ENCODE peak calls at places on chromosomes 2 and 18, in nine cellular contexts. G is CD8-positive, alpha-beta T cell; H is right cardiac atrium; K is lung; Q is heart right ventricle; V is GM23248; U is fibroblast of lung; W is kidney; Y is dorsolateral prefrontal cortex. F is an unnamed sample.

GRCh38 chr2:67054725-67055124 is 342.4 kb upstream of the ETAA1 start:
- DNase-seq in G (no peak), H (no peak), K (no peak), Q (no peak), V (no peak), U (no peak), W (no peak), Y (no peak), F (no peak)

GRCh38 chr2:240922982-240923537 is 16.9 kb downstream of the CROCC2 start:
- DNase-seq in G (no peak), H (peak), K (no peak), Q (peak), V (no peak), U (peak), W (peak), Y (no peak), F (no peak)

GRCh38 chr2:10963155-10963554 is 51.4 kb downstream of the KCNF1 start:
- DNase-seq in G (no peak), H (no peak), K (no peak), Q (no peak), V (peak), U (peak), W (no peak), Y (no peak), F (peak)

GRCh38 chr18:12597775-12598174 is 60.1 kb downstream of the SPIRE1 start:
- DNase-seq in G (no peak), H (peak), K (peak), Q (peak), V (peak), U (peak), W (peak), Y (no peak), F (no peak)

GRCh38 chr2:68319397-68320117 is at the start of gene CNRIP1:
- DNase-seq in G (no peak), H (peak), K (peak), Q (peak), V (peak), U (peak), W (peak), Y (peak), F (peak)

GRCh38 chr2:26585966-26586365 is 55.2 kb downstream of the CIB4 start:
- DNase-seq in G (no peak), H (no peak), K (no peak), Q (no peak), V (no peak), U (no peak), W (no peak), Y (peak), F (no peak)

GRCh38 chr18:57027190-57027708 is 119.6 kb upstream of the BOD1L2 start:
- DNase-seq in G (no peak), H (no peak), K (no peak), Q (no peak), V (no peak), U (no peak), W (no peak), Y (no peak), F (no peak)

GRCh38 chr2:231877533-231878456 is 48.4 kb downstream of the NPPC start:
- DNase-seq in G (no peak), H (no peak), K (no peak), Q (no peak), V (no peak), U (peak), W (no peak), Y (no peak), F (no peak)

GRCh38 chr2:14348247-14348646 is 284.3 kb upstream of the LRATD1 start:
- DNase-seq in G (no peak), H (no peak), K (no peak), Q (no peak), V (peak), U (no peak), W (no peak), Y (peak), F (no peak)

GRCh38 chr18:51255694-51256093 is 58.2 kb upstream of the MEX3C start:
- DNase-seq in G (no peak), H (no peak), K (no peak), Q (no peak), V (peak), U (no peak), W (no peak), Y (no peak), F (no peak)

GRCh38 chr18:62339106-62339988 is 14.2 kb downstream of the TNFRSF11A start:
- DNase-seq in G (no peak), H (no peak), K (no peak), Q (no peak), V (peak), U (peak), W (no peak), Y (no peak), F (no peak)

GRCh38 chr2:235568431-235568830 is 74.6 kb downstream of the AGAP1 start:
- DNase-seq in G (no peak), H (no peak), K (no peak), Q (no peak), V (no peak), U (no peak), W (peak), Y (no peak), F (peak)

GRCh38 chr18:23283933-23284430 is 148.7 kb downstream of the CABLES1 start:
- DNase-seq in G (no peak), H (no peak), K (no peak), Q (no peak), V (peak), U (peak), W (no peak), Y (no peak), F (no peak)

GRCh38 chr2:31286961-31287550 is 53.1 kb downstream of the EHD3 start:
- DNase-seq in G (no peak), H (no peak), K (no peak), Q (no peak), V (peak), U (peak), W (no peak), Y (no peak), F (no peak)

GRCh38 chr2:142841788-142842187 is 35.7 kb upstream of the KYNU start:
- DNase-seq in G (no peak), H (no peak), K (no peak), Q (no peak), V (no peak), U (peak), W (no peak), Y (no peak), F (no peak)

GRCh38 chr2:62473428-62473827 is 32.6 kb downstream of the TMEM17 start:
- DNase-seq in G (no peak), H (no peak), K (no peak), Q (no peak), V (no peak), U (no peak), W (no peak), Y (no peak), F (no peak)

GRCh38 chr2:71974846-71975245 is 172.8 kb downstream of the CYP26B1 start:
- DNase-seq in G (no peak), H (no peak), K (no peak), Q (no peak), V (peak), U (peak), W (no peak), Y (no peak), F (no peak)

GRCh38 chr2:169106563-169107545 is 37.5 kb downstream of the DHRS9 start:
- DNase-seq in G (no peak), H (no peak), K (no peak), Q (no peak), V (no peak), U (no peak), W (no peak), Y (no peak), F (no peak)

GRCh38 chr18:3973191-3973590 is 481.9 kb downstream of the DLGAP1 start:
- DNase-seq in G (no peak), H (no peak), K (no peak), Q (no peak), V (peak), U (no peak), W (no peak), Y (no peak), F (no peak)

GRCh38 chr2:11687736-11688135 is 17.7 kb upstream of the NTSR2 start:
- DNase-seq in G (no peak), H (peak), K (no peak), Q (no peak), V (no peak), U (no peak), W (no peak), Y (peak), F (no peak)

GRCh38 chr2:175973373-175973772 is 28.7 kb downstream of the LNPK start:
- DNase-seq in G (no peak), H (no peak), K (no peak), Q (no peak), V (no peak), U (no peak), W (no peak), Y (no peak), F (no peak)

GRCh38 chr2:69095246-69095645 is 82.3 kb downstream of the ANTXR1 start:
- DNase-seq in G (no peak), H (no peak), K (no peak), Q (peak), V (peak), U (peak), W (no peak), Y (no peak), F (no peak)

GRCh38 chr2:149169653-149170052 is 131.2 kb downstream of the LYPD6B start:
- DNase-seq in G (no peak), H (no peak), K (peak), Q (no peak), V (peak), U (peak), W (no peak), Y (no peak), F (no peak)

GRCh38 chr18:8982416-8983183 is 119.9 kb upstream of the NDUFV2 start:
- DNase-seq in G (no peak), H (no peak), K (peak), Q (peak), V (peak), U (peak), W (no peak), Y (no peak), F (peak)

GRCh38 chr18:51988277-51988676 is 351.7 kb upstream of the DCC start:
- DNase-seq in G (no peak), H (no peak), K (no peak), Q (no peak), V (no peak), U (no peak), W (no peak), Y (no peak), F (no peak)

GRCh38 chr2:27680571-27680970 is 16.9 kb downstream of the SLC4A1AP start:
- DNase-seq in G (no peak), H (no peak), K (no peak), Q (no peak), V (no peak), U (no peak), W (no peak), Y (no peak), F (no peak)

GRCh38 chr2:70472256-70472905 is 81.2 kb downstream of the TGFA start:
- DNase-seq in G (no peak), H (no peak), K (no peak), Q (no peak), V (no peak), U (no peak), W (no peak), Y (no peak), F (peak)

GRCh38 chr2:45872211-45872610 is 220.7 kb downstream of the PRKCE start:
- DNase-seq in G (no peak), H (no peak), K (no peak), Q (no peak), V (peak), U (peak), W (no peak), Y (no peak), F (no peak)

GRCh38 chr2:231355802-231356473 is 39.6 kb upstream of the B3GNT7 start:
- DNase-seq in G (no peak), H (no peak), K (no peak), Q (no peak), V (no peak), U (no peak), W (peak), Y (peak), F (no peak)

GRCh38 chr2:85132834-85133637 is at the start of gene TCF7L1:
- DNase-seq in G (no peak), H (peak), K (peak), Q (peak), V (peak), U (peak), W (peak), Y (peak), F (peak)

GRCh38 chr18:22556271-22556990 is 138.7 kb upstream of the CTAGE1 start:
- DNase-seq in G (no peak), H (peak), K (no peak), Q (peak), V (peak), U (peak), W (peak), Y (no peak), F (no peak)

GRCh38 chr2:233440314-233440713 is 86.0 kb downstream of the DGKD start:
- DNase-seq in G (no peak), H (no peak), K (no peak), Q (no peak), V (no peak), U (no peak), W (no peak), Y (peak), F (no peak)

GRCh38 chr2:158174495-158174894 is 72.8 kb downstream of the UPP2 start:
- DNase-seq in G (no peak), H (no peak), K (no peak), Q (no peak), V (no peak), U (no peak), W (no peak), Y (no peak), F (no peak)

GRCh38 chr2:231941673-231942072 is 15.5 kb upstream of the NPPC start:
- DNase-seq in G (no peak), H (no peak), K (no peak), Q (no peak), V (no peak), U (no peak), W (no peak), Y (no peak), F (no peak)

GRCh38 chr18:50644807-50645206 is 84.9 kb downstream of the MAPK4 start:
- DNase-seq in G (no peak), H (no peak), K (no peak), Q (no peak), V (peak), U (no peak), W (no peak), Y (no peak), F (no peak)

GRCh38 chr2:58633576-58634365 is 392.6 kb upstream of the FANCL start:
- DNase-seq in G (no peak), H (no peak), K (no peak), Q (no peak), V (peak), U (peak), W (no peak), Y (no peak), F (no peak)

GRCh38 chr2:172251231-172251630 is 148.5 kb upstream of the DLX2 start:
- DNase-seq in G (no peak), H (no peak), K (no peak), Q (no peak), V (peak), U (peak), W (no peak), Y (no peak), F (no peak)
- H3K27ac ChIP-seq in G (no peak), H (peak), K (peak), Q (peak), V (peak), U (peak), W (no peak), Y (no peak), F (no peak)

GRCh38 chr2:147824625-147825024 is 20.2 kb upstream of the ACVR2A start:
- DNase-seq in G (no peak), H (no peak), K (no peak), Q (no peak), V (no peak), U (no peak), W (no peak), Y (no peak), F (peak)
- H3K27ac ChIP-seq in G (no peak), H (no peak), K (no peak), Q (no peak), V (no peak), U (no peak), W (no peak), Y (no peak), F (no peak)

DNA sequence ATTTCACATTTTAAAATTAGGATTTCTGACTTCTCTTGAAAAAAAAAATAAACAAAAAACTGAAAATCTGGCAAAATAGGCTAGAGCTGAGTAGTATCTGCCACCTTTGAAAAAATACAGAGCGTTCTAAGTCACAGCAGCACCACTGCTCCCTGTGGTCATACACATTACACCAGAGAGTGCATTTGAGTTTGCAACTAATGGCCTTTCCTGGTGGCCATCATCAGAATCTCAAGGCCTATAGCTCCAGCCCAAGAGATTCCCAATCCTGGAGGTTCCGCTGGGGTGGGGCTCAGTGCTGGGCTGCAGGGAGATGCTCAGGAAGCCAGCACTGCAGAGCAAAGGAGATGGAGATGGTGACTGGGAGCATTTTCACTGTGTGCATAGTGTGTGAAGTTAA is 17.5 kb downstream of the SMYD1 start:
- DNase-seq in G (no peak), H (no peak), K (no peak), Q (no peak), V (no peak), U (no peak), W (no peak), Y (no peak), F (no peak)
- H3K27ac ChIP-seq in G (no peak), H (no peak), K (no peak), Q (no peak), V (no peak), U (no peak), W (no peak), Y (no peak), F (no peak)

GRCh38 chr2:203936949-203937348 is 386 bp downstream of the ICOS start:
- DNase-seq in G (no peak), H (no peak), K (no peak), Q (no peak), V (no peak), U (no peak), W (no peak), Y (no peak), F (no peak)
- H3K27ac ChIP-seq in G (peak), H (no peak), K (no peak), Q (peak), V (no peak), U (no peak), W (no peak), Y (no peak), F (no peak)

DNA sequence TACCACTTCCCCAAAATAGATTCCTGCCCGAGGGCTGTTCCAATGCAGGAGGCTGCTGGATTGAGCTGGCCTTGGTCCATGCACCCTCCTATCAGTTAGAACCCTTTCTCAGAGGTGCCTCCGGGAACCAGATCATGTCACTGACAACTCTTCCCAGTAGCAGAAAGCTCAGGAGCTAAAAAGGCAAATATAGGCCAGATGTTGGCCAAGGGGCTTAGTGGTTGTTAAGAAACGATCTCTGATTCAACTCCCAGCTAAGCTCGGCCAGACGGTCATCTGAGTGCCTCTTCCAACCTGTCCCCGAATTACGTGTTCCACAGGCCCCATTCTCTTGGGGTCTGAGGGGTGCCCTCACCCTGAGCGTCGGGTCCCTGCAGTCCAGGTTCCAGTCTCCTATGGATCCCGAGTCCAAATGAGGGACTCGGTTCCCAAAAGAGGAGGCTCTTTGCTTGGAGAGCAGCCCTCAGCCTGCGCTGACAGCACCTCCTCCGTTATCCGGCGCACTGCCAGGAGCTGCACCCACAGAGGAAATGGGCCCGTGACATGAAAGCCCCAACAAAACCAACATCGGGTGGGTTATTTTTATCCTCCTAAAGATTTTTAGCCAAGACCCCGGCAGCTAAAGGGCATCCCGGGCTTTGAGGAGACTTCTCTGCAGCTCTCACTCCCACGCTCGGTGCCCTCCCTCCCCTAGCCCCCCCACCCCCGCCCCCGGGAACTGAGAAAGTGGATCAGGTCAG is 106.7 kb upstream of the ID2 start:
- DNase-seq in G (no peak), H (peak), K (no peak), Q (no peak), V (no peak), U (peak), W (no peak), Y (peak), F (no peak)
- H3K27ac ChIP-seq in G (no peak), H (no peak), K (no peak), Q (peak), V (no peak), U (no peak), W (peak), Y (peak), F (no peak)

DNA sequence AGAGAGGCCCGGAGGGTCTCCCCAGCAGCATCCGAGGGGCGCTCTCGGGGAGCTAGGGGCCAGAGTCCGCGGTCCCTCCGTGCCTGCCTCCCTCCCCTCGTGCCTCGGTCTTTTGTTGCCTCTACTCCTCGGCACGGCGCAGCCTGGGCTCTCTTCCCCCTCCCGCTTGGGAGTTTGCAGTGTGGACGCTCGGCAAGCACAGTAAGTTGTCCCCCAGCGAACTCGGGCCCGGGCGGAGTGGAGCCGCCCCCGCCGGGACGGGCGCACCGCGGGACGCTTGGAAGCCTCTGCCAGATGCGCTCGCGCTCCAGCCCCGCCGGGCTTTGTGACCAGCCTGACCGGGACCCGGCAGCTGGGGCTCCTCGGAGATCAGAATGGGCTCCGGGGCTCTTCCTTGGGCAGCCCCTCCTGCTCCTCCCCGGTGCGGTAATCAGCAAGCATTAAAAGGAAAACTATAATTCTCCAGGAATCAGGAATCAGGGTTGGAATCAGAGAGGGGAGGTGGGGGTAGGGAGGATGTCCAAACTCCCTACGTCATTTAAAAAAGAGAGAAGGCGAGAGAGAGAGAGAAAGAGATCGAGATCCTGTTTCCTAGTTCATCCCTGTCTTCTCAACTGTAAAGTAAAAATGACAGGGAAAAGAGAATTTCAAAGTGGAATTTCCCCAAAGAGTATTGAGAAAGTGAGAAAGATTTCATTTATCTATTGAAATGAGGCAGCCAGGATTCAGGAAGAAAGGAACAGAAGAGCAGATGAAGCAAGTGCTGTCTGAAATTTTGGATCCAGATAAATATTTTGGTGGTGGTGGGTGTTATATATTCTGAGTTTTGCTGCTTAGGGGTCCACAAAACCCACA is 791 bp upstream of the TMEM200C start:
- DNase-seq in G (no peak), H (peak), K (no peak), Q (peak), V (peak), U (peak), W (peak), Y (peak), F (no peak)
- H3K27ac ChIP-seq in G (no peak), H (peak), K (peak), Q (peak), V (no peak), U (no peak), W (no peak), Y (peak), F (no peak)

F was measured in HL-60.